ENCODE peak calls at places on chromosomes 13 and 19, in five cellular contexts. G, H, S, C and A are unnamed samples.

GRCh38 chr19:40908981-40909380 is 26.9 kb upstream of the CYP2A7 start:
- DNase-seq in G (no peak), H (no peak), S (no peak), C (no peak), A (no peak)

GRCh38 chr19:50224986-50225747 is 21.7 kb downstream of the MYH14 start:
- DNase-seq in G (no peak), H (no peak), S (no peak), C (no peak), A (no peak)

GRCh38 chr19:33063356-33064116 is 1.2 kb downstream of the RHPN2 start:
- DNase-seq in G (no peak), H (no peak), S (no peak), C (no peak), A (peak)

GRCh38 chr13:20714563-20715339 is 11.3 kb downstream of the IL17D start:
- DNase-seq in G (no peak), H (no peak), S (no peak), C (no peak), A (no peak)

GRCh38 chr13:112447761-112448603 is 71.8 kb downstream of the SPACA7 start:
- DNase-seq in G (no peak), H (no peak), S (no peak), C (no peak), A (no peak)

GRCh38 chr19:48239120-48239519 is 16.6 kb downstream of the CARD8 start:
- DNase-seq in G (no peak), H (no peak), S (no peak), C (no peak), A (no peak)

GRCh38 chr13:73412933-73413332 is 354.1 kb downstream of the KLF5 start:
- DNase-seq in G (no peak), H (no peak), S (no peak), C (no peak), A (no peak)

GRCh38 chr19:3387645-3388589 is 21.5 kb downstream of the NFIC start:
- DNase-seq in G (no peak), H (peak), S (no peak), C (no peak), A (no peak)

GRCh38 chr13:39417643-39418042 is 185.3 kb downstream of the LHFPL6 start:
- DNase-seq in G (peak), H (no peak), S (no peak), C (no peak), A (no peak)

GRCh38 chr19:49333426-49334288 is 1.5 kb upstream of the CD37 start:
- DNase-seq in G (no peak), H (no peak), S (peak), C (peak), A (peak)